ENCODE peak calls at places on chromosomes 16 and 17, in four cellular contexts. O, H, R and X are unnamed samples.

GRCh38 chr17:31508310-31509094 is 117.0 kb downstream of the RAB11FIP4 start:
- DNase-seq in O (no peak), R (no peak), H (peak; percentile 82), X (no peak)

GRCh38 chr17:47789611-47790520 is 31.7 kb downstream of the OSBPL7 start:
- DNase-seq in O (peak; percentile 62), R (peak; percentile 39), H (peak; percentile 35), X (peak; percentile 95)

GRCh38 chr17:41965694-41966375 is 760 bp upstream of the CNP start:
- DNase-seq in R (peak; percentile 46), H (peak; percentile 29), O (peak; percentile 77), X (peak; percentile 58)

GRCh38 chr16:78957328-78958100 is 643.0 kb downstream of the MAF start:
- DNase-seq in R (no peak), O (no peak), H (no peak), X (no peak)

GRCh38 chr16:27892879-27893278 is 170.6 kb downstream of the GSG1L start:
- DNase-seq in R (no peak), O (no peak), H (no peak), X (no peak)

GRCh38 chr16:72371307-72372081 is 199.5 kb upstream of the PMFBP1 start:
- DNase-seq in R (peak; percentile 49), O (no peak), H (no peak), X (no peak)

GRCh38 chr17:73064084-73064938 is 28.2 kb downstream of the SLC39A11 start:
- DNase-seq in H (no peak), R (no peak), O (no peak), X (no peak)

GRCh38 chr16:24852281-24852721 is 6.5 kb downstream of the SLC5A11 start:
- DNase-seq in R (no peak), O (no peak), H (no peak), X (no peak)

GRCh38 chr17:68600123-68600880 is 865 bp downstream of the FAM20A start:
- DNase-seq in O (no peak), H (no peak), R (no peak), X (peak; percentile 46)

GRCh38 chr17:70642059-70642458 is 472.7 kb downstream of the KCNJ2 start:
- DNase-seq in R (no peak), O (no peak), H (no peak), X (no peak)

GRCh38 chr17:5826384-5826783 is 242.1 kb upstream of the NLRP1 start:
- DNase-seq in O (no peak), H (no peak), R (peak; percentile 67), X (no peak)

GRCh38 chr16:69410285-69410990 is 14.0 kb upstream of the CYB5B start:
- DNase-seq in O (no peak), H (no peak), R (peak; percentile 55), X (no peak)